ENCODE peak calls at places on chromosomes 4 and X, in six cellular contexts. M is activated CD8-positive, alpha-beta T cell treated with anti-CD3 and anti-CD28 coated beads for 36 hours; T is LNCaP clone FGC; E is endothelial cell; Z is coronary artery; R is lower leg skin. I is an unnamed sample.

GRCh38 chr4:54217642-54218486 is 11.2 kb upstream of the PDGFRA start:
- DNase-seq in Z (peak), E (peak), R (peak), M (peak), T (peak), I (peak)

GRCh38 chr4:119014658-119015057 is 121.0 kb upstream of the MYOZ2 start:
- DNase-seq in Z (no peak), T (no peak), M (no peak), R (no peak), E (no peak), I (no peak)

GRCh38 chr4:120082286-120082685 is 15.6 kb upstream of the MAD2L1 start:
- DNase-seq in Z (no peak), R (no peak), M (no peak), T (no peak), E (no peak), I (no peak)

GRCh38 chr4:151315212-151315886 is 10.1 kb downstream of the SH3D19 start:
- DNase-seq in M (no peak), E (no peak), T (no peak), Z (no peak), R (no peak), I (no peak)

GRCh38 chr4:98522603-98523395 is 135.6 kb downstream of the TSPAN5 start:
- DNase-seq in R (no peak), Z (no peak), E (no peak), T (no peak), M (no peak), I (no peak)

GRCh38 chrX:119728487-119728886 is 29.9 kb upstream of the SOWAHD start:
- DNase-seq in E (peak), R (no peak), M (no peak), T (no peak), Z (no peak), I (no peak)

GRCh38 chr4:176259330-176260090 is 9.5 kb downstream of the ASB5 start:
- DNase-seq in T (no peak), Z (no peak), E (no peak), R (no peak), M (no peak), I (no peak)

GRCh38 chr4:67343162-67343561 is 202.1 kb downstream of the CENPC start:
- DNase-seq in M (no peak), Z (no peak), T (no peak), E (no peak), R (no peak), I (no peak)

GRCh38 chrX:149510386-149510785 is 5.3 kb upstream of the IDS start:
- DNase-seq in M (no peak), E (no peak), Z (no peak), T (no peak), R (no peak), I (no peak)
- TF ChIP-seq CTCF in M (no peak), E (no peak), Z (no peak), T (no peak), R (no peak), I (peak)

GRCh38 chr4:1297456-1298325 is 8.0 kb downstream of the MAEA start:
- DNase-seq in Z (no peak), R (no peak), E (no peak), M (no peak), T (no peak), I (no peak)

GRCh38 chr4:1297023-1297395 is 7.3 kb downstream of the MAEA start:
- DNase-seq in R (no peak), T (no peak), M (no peak), Z (no peak), E (no peak), I (no peak)

GRCh38 chr4:1296324-1297022 is 6.8 kb downstream of the MAEA start:
- DNase-seq in R (no peak), M (no peak), T (no peak), Z (no peak), E (no peak), I (no peak)

GRCh38 chr4:1299301-1299860 is 9.7 kb downstream of the MAEA start:
- DNase-seq in Z (no peak), E (no peak), M (no peak), R (no peak), T (no peak), I (no peak)

GRCh38 chr4:1298461-1298860 is 8.8 kb downstream of the MAEA start:
- DNase-seq in T (no peak), Z (no peak), M (no peak), R (no peak), E (no peak), I (no peak)
- TF ChIP-seq CTCF in T (no peak), Z (no peak), M (no peak), R (no peak), E (no peak), I (no peak)

GRCh38 chrX:107766470-107767140 is 9.0 kb downstream of the TSC22D3 start:
- DNase-seq in T (no peak), R (no peak), M (no peak), Z (no peak), E (no peak), I (no peak)

GRCh38 chrX:107773206-107773605 is 2.4 kb downstream of the TSC22D3 start:
- DNase-seq in Z (no peak), R (no peak), T (no peak), E (no peak), M (no peak), I (no peak)

GRCh38 chrX:107768051-107768450 is 7.5 kb downstream of the TSC22D3 start:
- DNase-seq in E (no peak), T (no peak), Z (no peak), R (no peak), M (no peak), I (no peak)

GRCh38 chrX:107773906-107774435 is 1.6 kb downstream of the TSC22D3 start:
- DNase-seq in Z (no peak), T (no peak), E (no peak), M (no peak), R (no peak), I (no peak)

DNA sequence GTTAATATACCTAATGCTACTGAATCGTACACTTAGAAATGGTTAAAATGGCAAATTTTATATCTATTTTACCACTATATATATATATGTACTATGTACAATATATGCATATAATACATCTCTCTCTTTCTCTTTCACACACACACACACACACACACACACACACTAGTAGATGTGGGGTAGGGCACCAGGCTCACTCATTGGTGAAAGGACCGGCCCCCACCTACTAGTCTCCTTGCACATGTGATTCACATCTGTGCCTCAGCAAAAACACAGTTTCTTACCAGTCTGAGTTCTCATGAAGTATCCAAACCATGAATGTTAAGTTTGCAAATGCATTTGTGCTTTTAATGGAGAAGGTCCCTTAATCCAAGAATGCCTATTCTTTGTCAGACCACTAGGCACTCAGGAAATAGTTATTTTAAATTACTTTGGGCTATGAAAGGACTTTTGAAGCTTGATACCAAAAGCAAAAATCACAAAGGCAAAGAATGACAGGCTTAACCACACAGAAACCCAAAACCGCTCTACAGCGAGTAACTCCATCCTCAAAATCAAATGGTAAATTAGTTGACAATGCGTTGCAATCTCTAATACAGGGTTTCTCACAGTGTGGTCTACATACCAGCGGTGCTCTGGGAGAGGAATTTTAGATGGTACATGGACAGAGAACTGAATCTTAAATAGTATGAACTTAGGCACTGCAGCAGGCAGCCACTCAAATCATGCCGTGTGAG is 5.8 kb downstream of the TSC22D3 start:
- DNase-seq in M (no peak), Z (no peak), T (no peak), R (no peak), E (no peak), I (no peak)
- TF ChIP-seq CTCF in M (no peak), Z (no peak), T (no peak), R (no peak), E (no peak), I (no peak)

GRCh38 chr4:28469387-28469786 is 1608.7 kb downstream of the STIM2 start:
- DNase-seq in R (no peak), M (no peak), T (no peak), E (no peak), Z (no peak), I (no peak)

GRCh38 chr4:28464823-28465222 is 1604.2 kb downstream of the STIM2 start:
- DNase-seq in Z (no peak), M (no peak), R (no peak), T (no peak), E (no peak), I (no peak)

DNA sequence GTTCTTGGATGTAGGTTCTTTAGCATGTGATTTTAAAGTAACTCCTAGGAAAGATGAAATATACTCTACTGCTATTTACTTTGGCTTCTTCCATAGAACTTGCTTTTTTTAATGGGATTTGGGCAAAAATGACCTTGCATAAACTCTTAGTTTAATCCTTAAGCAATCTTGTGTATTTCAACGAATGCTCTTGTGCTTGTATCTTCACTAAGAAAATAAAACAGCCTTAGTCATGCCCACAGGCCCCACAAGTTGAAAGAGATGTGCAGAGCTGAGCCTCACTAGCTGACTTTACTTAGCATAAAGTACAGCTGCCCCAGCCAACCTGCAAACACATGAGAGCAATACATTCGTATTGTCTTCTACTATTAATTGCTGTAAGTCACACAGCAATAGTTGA is 1609.2 kb downstream of the STIM2 start:
- DNase-seq in M (no peak), E (no peak), Z (no peak), T (no peak), R (no peak), I (no peak)
- TF ChIP-seq CTCF in M (no peak), E (no peak), Z (no peak), T (no peak), R (no peak), I (no peak)

GRCh38 chr4:84150177-84150576 is 348.9 kb downstream of the NKX6-1 start:
- DNase-seq in E (no peak), T (no peak), Z (no peak), M (no peak), R (no peak), I (no peak)

GRCh38 chr4:84146300-84146942 is 352.7 kb downstream of the NKX6-1 start:
- DNase-seq in Z (no peak), T (no peak), M (no peak), R (no peak), E (no peak), I (no peak)

DNA sequence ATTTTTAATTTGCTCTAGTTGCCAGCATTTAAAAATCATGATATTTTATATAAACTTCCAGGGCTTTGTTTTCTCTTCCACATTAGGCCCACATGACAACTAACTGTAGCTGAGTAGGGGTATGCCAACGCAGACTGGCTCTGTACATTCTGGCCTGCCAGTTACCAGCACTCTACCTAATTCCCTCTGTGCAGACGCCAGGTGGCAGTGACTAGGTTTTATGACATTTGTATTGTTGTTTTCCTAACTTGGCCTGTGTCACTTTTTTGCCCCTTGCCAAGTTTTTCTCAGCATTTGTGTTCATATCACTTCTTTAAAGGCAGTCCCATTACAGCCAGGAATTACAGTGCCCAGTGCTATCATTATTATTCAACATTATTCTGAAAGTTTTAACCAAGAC is 347.5 kb downstream of the NKX6-1 start:
- DNase-seq in R (no peak), M (no peak), E (no peak), Z (no peak), T (peak), I (no peak)
- TF ChIP-seq CTCF in R (no peak), M (no peak), E (no peak), Z (no peak), T (peak), I (no peak)

DNA sequence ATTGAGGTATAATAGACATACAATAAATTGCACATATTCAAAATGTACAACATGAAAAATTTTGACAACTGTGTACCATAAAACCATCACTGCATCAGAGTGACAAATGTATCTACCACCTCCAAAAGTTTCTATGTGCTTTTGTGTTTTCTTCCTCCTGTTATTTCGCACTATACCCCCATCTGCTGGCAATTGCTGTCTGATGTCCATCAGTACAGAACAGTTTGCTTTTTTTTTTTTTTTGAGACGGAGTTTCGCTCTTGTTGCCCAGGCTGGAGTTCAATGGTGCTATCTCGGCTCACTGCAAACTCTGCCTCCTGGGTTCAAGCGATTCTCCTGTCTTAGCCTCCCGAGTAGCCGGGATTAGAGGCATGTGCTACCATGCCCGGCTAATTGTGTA is 154.3 kb upstream of the GIMD1 start:
- DNase-seq in E (peak), M (no peak), T (no peak), Z (no peak), R (no peak), I (no peak)
- TF ChIP-seq CTCF in E (no peak), M (no peak), T (peak), Z (no peak), R (no peak), I (no peak)

GRCh38 chrX:53354669-53355068 is 67.8 kb downstream of the SMC1A start:
- DNase-seq in M (no peak), T (no peak), Z (no peak), R (no peak), E (no peak), I (no peak)
- TF ChIP-seq CTCF in M (no peak), T (no peak), Z (no peak), R (no peak), E (no peak), I (no peak)

GRCh38 chr4:185203380-185204237 is at the start of gene CFAP97:
- DNase-seq in R (peak), E (peak), M (peak), T (peak), Z (peak), I (peak)
- TF ChIP-seq CTCF in R (no peak), E (no peak), M (no peak), T (no peak), Z (no peak), I (no peak)

DNA sequence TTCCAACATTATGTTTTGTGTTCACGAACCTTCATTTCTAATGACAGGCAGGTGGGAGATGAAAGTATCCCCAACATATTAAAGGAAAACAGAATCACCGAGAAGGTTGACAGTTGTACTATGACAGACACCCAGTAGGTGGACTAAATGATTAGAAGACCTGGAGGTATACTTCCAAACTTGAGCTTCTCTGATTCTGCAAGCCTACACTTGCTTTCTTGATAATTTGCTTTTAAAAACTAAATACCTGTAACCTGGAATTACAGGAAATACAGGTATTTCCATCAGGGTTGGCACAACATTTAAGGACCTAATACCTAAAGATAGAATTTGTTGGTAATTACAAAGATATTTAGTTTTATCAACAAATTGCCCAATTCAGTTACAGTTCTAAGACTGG is 43.4 kb downstream of the C4orf51 start:
- DNase-seq in T (no peak), M (no peak), Z (no peak), R (no peak), E (no peak), I (no peak)
- TF ChIP-seq CTCF in T (no peak), M (no peak), Z (no peak), R (no peak), E (no peak), I (no peak)

GRCh38 chr4:140368686-140369085 is 4.8 kb upstream of the SCOC start:
- DNase-seq in R (no peak), T (no peak), E (no peak), Z (no peak), M (no peak), I (no peak)

GRCh38 chr4:140373328-140374129 is at the start of gene SCOC:
- DNase-seq in Z (peak), M (peak), T (peak), R (peak), E (peak), I (peak)

GRCh38 chr4:140367738-140368137 is 5.7 kb upstream of the SCOC start:
- DNase-seq in E (no peak), M (no peak), Z (no peak), R (no peak), T (no peak), I (no peak)

GRCh38 chr4:140374130-140374477 is 658 bp downstream of the SCOC start:
- DNase-seq in M (no peak), E (no peak), T (no peak), R (no peak), Z (no peak), I (no peak)

DNA sequence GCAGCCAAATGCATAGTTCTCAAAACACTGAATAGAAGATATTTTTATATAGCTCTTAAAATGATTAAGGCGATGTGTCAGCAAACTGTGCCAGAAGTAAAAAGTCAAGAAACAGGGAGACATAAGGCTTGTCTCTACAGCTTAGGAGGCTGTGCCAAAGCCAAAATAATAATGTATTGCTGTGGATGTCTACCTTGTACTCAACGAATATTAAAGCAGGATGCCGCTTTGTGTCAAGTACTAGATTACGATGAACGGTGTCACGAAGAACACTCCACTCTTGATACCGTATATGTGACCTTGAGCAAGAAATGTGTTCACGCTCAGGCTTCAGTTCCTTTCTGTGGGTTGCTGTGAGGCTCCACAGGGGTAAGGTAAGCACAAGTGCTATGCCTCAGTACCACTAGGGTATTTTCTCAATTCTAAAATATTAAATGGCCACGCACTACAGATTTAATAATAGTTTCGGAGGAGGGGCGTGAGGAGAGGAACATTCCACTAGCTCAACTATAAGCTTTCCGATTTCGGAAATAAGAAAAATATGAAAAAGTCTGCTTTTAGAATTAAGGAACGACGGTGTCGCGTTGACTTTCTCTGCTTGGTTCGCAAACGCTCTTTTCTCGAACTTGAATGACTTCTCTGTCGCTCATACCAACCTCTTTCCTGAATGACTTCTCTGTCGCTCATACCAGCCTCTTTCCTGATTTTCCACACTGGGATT is 679 bp upstream of the SCOC start:
- DNase-seq in T (no peak), R (no peak), E (no peak), M (peak), Z (no peak), I (no peak)
- TF ChIP-seq CTCF in T (no peak), R (no peak), E (no peak), M (peak), Z (no peak), I (peak)